ENCODE peak calls at places on chromosomes 13 and 19, in eight cellular contexts. K is anterior cingulate cortex, O is osteocyte, A is Calu3, R is K562, D is brain microvascular endothelial cell, L is Caco-2, Q is hippocampal formation. X is an unnamed sample.
A peak's percentile ranks its signal among the peaks of the same experiment; 100 is the strongest.

GRCh38 chr19:29379257-29379986 is 146.4 kb upstream of the VSTM2B start:
- DNase-seq in K (no peak), O (peak; percentile 64), A (no peak), R (no peak), D (no peak), L (no peak), Q (no peak), X (no peak)

GRCh38 chr13:34587586-34587985 is 354.5 kb upstream of the NBEA start:
- DNase-seq in K (no peak), O (no peak), A (no peak), R (no peak), D (no peak), L (no peak), Q (no peak), X (no peak)

GRCh38 chr13:57633950-57634828 is 2.6 kb downstream of the PCDH17 start:
- DNase-seq in K (no peak), O (no peak), A (no peak), R (no peak), D (no peak), L (no peak), Q (peak; percentile 73), X (no peak)

GRCh38 chr13:43767351-43767901 is 19.3 kb downstream of the ENOX1 start:
- DNase-seq in K (no peak), O (no peak), A (no peak), R (no peak), D (no peak), L (no peak), Q (no peak), X (no peak)

GRCh38 chr13:66562054-66562453 is 668.1 kb downstream of the PCDH9 start:
- DNase-seq in K (no peak), O (no peak), A (no peak), R (no peak), D (no peak), L (no peak), Q (no peak), X (no peak)

GRCh38 chr19:52170863-52171320 is 529 bp downstream of the ZNF836 start:
- DNase-seq in K (no peak), O (no peak), A (peak; percentile 21), R (no peak), D (no peak), L (peak; percentile 27), Q (no peak), X (no peak)

GRCh38 chr13:44211286-44211685 is 162.3 kb upstream of the SERP2 start:
- DNase-seq in K (no peak), O (no peak), A (no peak), R (no peak), D (no peak), L (no peak), Q (peak; percentile 64), X (no peak)

GRCh38 chr19:46489445-46490272 is 6.0 kb downstream of the PNMA8B start:
- DNase-seq in K (no peak), O (no peak), A (no peak), R (peak; percentile 39), D (peak; percentile 71), L (no peak), Q (peak; percentile 55), X (no peak)

GRCh38 chr19:13723206-13723605 is 41.1 kb upstream of the MRI1 start:
- DNase-seq in K (no peak), O (no peak), A (no peak), R (no peak), D (no peak), L (no peak), Q (no peak), X (no peak)

GRCh38 chr19:7857727-7858701 is 16.2 kb downstream of the PRR36 start:
- DNase-seq in K (no peak), O (no peak), A (no peak), R (peak; percentile 83), D (no peak), L (no peak), Q (no peak), X (no peak)

GRCh38 chr19:12578641-12579040 is 27.4 kb upstream of the ZNF564 start:
- DNase-seq in K (no peak), O (no peak), A (no peak), R (no peak), D (no peak), L (no peak), Q (no peak), X (no peak)

GRCh38 chr13:31011193-31011860 is 78.9 kb downstream of the TEX26 start:
- DNase-seq in K (no peak), O (no peak), A (no peak), R (no peak), D (no peak), L (no peak), Q (no peak), X (no peak)

GRCh38 chr13:28755546-28755870 is 36.7 kb upstream of the SLC46A3 start:
- DNase-seq in K (no peak), O (peak; percentile 11), A (no peak), R (no peak), D (no peak), L (no peak), Q (no peak), X (no peak)

GRCh38 chr13:38905861-38906260 is 84.8 kb downstream of the STOML3 start:
- DNase-seq in K (no peak), O (no peak), A (no peak), R (no peak), D (no peak), L (no peak), Q (no peak), X (no peak)

GRCh38 chr19:39232708-39233107 is 12.1 kb downstream of the IFNL3 start:
- DNase-seq in K (no peak), O (no peak), A (no peak), R (no peak), D (no peak), L (no peak), Q (no peak), X (no peak)

GRCh38 chr13:33518442-33518841 is 232.9 kb upstream of the STARD13 start:
- DNase-seq in K (no peak), O (no peak), A (no peak), R (no peak), D (no peak), L (no peak), Q (no peak), X (no peak)

GRCh38 chr19:10776900-10777650 is 58.9 kb downstream of the TMED1 start:
- DNase-seq in K (no peak), O (no peak), A (no peak), R (no peak), D (no peak), L (no peak), Q (no peak), X (no peak)

GRCh38 chr19:8050274-8051096 is 2.1 kb upstream of the CCL25 start:
- DNase-seq in K (peak; percentile 62), O (no peak), A (peak; percentile 13), R (peak; percentile 100), D (peak; percentile 71), L (peak; percentile 81), Q (peak; percentile 69), X (peak; percentile 99)

GRCh38 chr19:10639836-10640235 is 14.3 kb upstream of the ILF3 start:
- DNase-seq in K (no peak), O (no peak), A (no peak), R (no peak), D (no peak), L (no peak), Q (no peak), X (no peak)

GRCh38 chr13:43377149-43377548 is 353.8 kb downstream of the DNAJC15 start:
- DNase-seq in K (no peak), O (no peak), A (no peak), R (no peak), D (no peak), L (no peak), Q (no peak), X (no peak)

GRCh38 chr19:2675892-2676291 is 26.6 kb downstream of the GNG7 start:
- DNase-seq in K (no peak), O (no peak), A (no peak), R (no peak), D (no peak), L (no peak), Q (no peak), X (no peak)

GRCh38 chr13:21616880-21617279 is 12.9 kb upstream of the MICU2 start:
- DNase-seq in K (no peak), O (no peak), A (no peak), R (peak; percentile 16), D (no peak), L (peak; percentile 49), Q (no peak), X (no peak)

GRCh38 chr19:18216789-18217188 is 9.4 kb downstream of the PDE4C start:
- DNase-seq in K (no peak), O (no peak), A (no peak), R (no peak), D (no peak), L (no peak), Q (no peak), X (no peak)

GRCh38 chr19:17347361-17347760 is 10.0 kb downstream of the GTPBP3 start:
- DNase-seq in K (no peak), O (no peak), A (no peak), R (no peak), D (no peak), L (no peak), Q (no peak), X (no peak)

GRCh38 chr19:41548047-41548446 is 27.9 kb upstream of the CEACAM21 start:
- DNase-seq in K (no peak), O (no peak), A (no peak), R (no peak), D (no peak), L (no peak), Q (no peak), X (no peak)

GRCh38 chr19:2732883-2733282 is 6.9 kb downstream of the SLC39A3 start:
- DNase-seq in K (no peak), O (no peak), A (no peak), R (no peak), D (no peak), L (no peak), Q (no peak), X (no peak)

GRCh38 chr19:30374791-30375650 is 2.8 kb downstream of the ZNF536 start:
- DNase-seq in K (no peak), O (no peak), A (no peak), R (no peak), D (no peak), L (no peak), Q (peak; percentile 51), X (peak; percentile 21)

X was measured in HEK293T.